ENCODE peak calls at places on chromosome 7, in seven cellular contexts. W, Y, L, E, V, Z and P are unnamed samples.

GRCh38 chr7:44664756-44665461 is 58.5 kb downstream of the OGDH start:
- DNase-seq in W (no peak), Y (no peak), L (no peak), E (no peak), V (no peak), Z (no peak), P (no peak)

GRCh38 chr7:76057103-76057812 is 9.4 kb downstream of the MDH2 start:
- DNase-seq in W (no peak), Y (no peak), L (no peak), E (no peak), V (no peak), Z (no peak), P (no peak)

GRCh38 chr7:70707823-70708243 is 424.1 kb upstream of the GALNT17 start:
- DNase-seq in W (no peak), Y (no peak), L (no peak), E (no peak), V (no peak), Z (no peak), P (no peak)

GRCh38 chr7:41098402-41098801 is 604.5 kb downstream of the INHBA start:
- DNase-seq in W (no peak), Y (no peak), L (no peak), E (no peak), V (no peak), Z (no peak), P (no peak)

GRCh38 chr7:140062118-140062527 is 628 bp downstream of the PARP12 start:
- DNase-seq in W (no peak), Y (peak; percentile 37), L (no peak), E (peak; percentile 10), V (no peak), Z (peak; percentile 61), P (peak; percentile 65)

GRCh38 chr7:69912846-69913245 is 314.6 kb downstream of the AUTS2 start:
- DNase-seq in W (no peak), Y (no peak), L (no peak), E (no peak), V (no peak), Z (no peak), P (no peak)

GRCh38 chr7:157405914-157406810 is 69.4 kb downstream of the DNAJB6 start:
- DNase-seq in W (no peak), Y (no peak), L (no peak), E (no peak), V (peak; percentile 62), Z (no peak), P (no peak)

GRCh38 chr7:28207486-28208158 is 27.0 kb upstream of the JAZF1 start:
- DNase-seq in W (no peak), Y (no peak), L (no peak), E (no peak), V (no peak), Z (peak; percentile 13), P (peak; percentile 44)

GRCh38 chr7:66832531-66833351 is 88.3 kb upstream of the TMEM248 start:
- DNase-seq in W (no peak), Y (no peak), L (no peak), E (no peak), V (no peak), Z (no peak), P (no peak)

GRCh38 chr7:70589590-70589989 is 542.4 kb upstream of the GALNT17 start:
- DNase-seq in W (no peak), Y (no peak), L (no peak), E (no peak), V (no peak), Z (no peak), P (peak; percentile 42)

GRCh38 chr7:28349637-28350036 is 62.7 kb upstream of the CREB5 start:
- DNase-seq in W (no peak), Y (no peak), L (no peak), E (no peak), V (no peak), Z (no peak), P (no peak)

GRCh38 chr7:121420976-121421375 is 24.9 kb upstream of the FAM3C start:
- DNase-seq in W (no peak), Y (no peak), L (no peak), E (no peak), V (no peak), Z (no peak), P (no peak)

GRCh38 chr7:66255533-66256100 is 50.5 kb downstream of the TPST1 start:
- DNase-seq in W (no peak), Y (no peak), L (no peak), E (no peak), V (no peak), Z (no peak), P (no peak)

GRCh38 chr7:157204134-157204533 is 65.4 kb downstream of the UBE3C start:
- DNase-seq in W (no peak), Y (no peak), L (no peak), E (no peak), V (no peak), Z (no peak), P (no peak)

GRCh38 chr7:18370689-18371088 is 124.9 kb upstream of the HDAC9 start:
- DNase-seq in W (no peak), Y (no peak), L (no peak), E (no peak), V (no peak), Z (no peak), P (no peak)

GRCh38 chr7:24704311-24704710 is 53.0 kb downstream of the GSDME start:
- DNase-seq in W (no peak), Y (no peak), L (no peak), E (no peak), V (no peak), Z (no peak), P (no peak)

GRCh38 chr7:96304573-96304972 is 17.3 kb downstream of the SLC25A13 start:
- DNase-seq in W (no peak), Y (no peak), L (no peak), E (no peak), V (no peak), Z (no peak), P (no peak)

GRCh38 chr7:151796091-151796870 is 80.6 kb downstream of the PRKAG2 start:
- DNase-seq in W (no peak), Y (no peak), L (peak; percentile 33), E (no peak), V (no peak), Z (no peak), P (no peak)

GRCh38 chr7:52088008-52088787 is 771.6 kb upstream of the COBL start:
- DNase-seq in W (no peak), Y (no peak), L (peak; percentile 91), E (no peak), V (peak; percentile 19), Z (no peak), P (no peak)

GRCh38 chr7:100891555-100891954 is 2.0 kb upstream of the UFSP1 start:
- DNase-seq in W (no peak), Y (no peak), L (no peak), E (no peak), V (no peak), Z (no peak), P (no peak)

GRCh38 chr7:155753446-155753965 is 58.8 kb downstream of the SHH start:
- DNase-seq in W (no peak), Y (no peak), L (no peak), E (no peak), V (no peak), Z (no peak), P (no peak)

GRCh38 chr7:130356760-130357611 is 12.4 kb downstream of the CPA5 start:
- DNase-seq in W (peak; percentile 81), Y (peak; percentile 81), L (no peak), E (no peak), V (no peak), Z (no peak), P (no peak)

GRCh38 chr7:90320801-90321494 is at the start of gene FAM237B:
- DNase-seq in W (no peak), Y (no peak), L (peak; percentile 34), E (no peak), V (peak; percentile 44), Z (peak; percentile 12), P (peak; percentile 22)

GRCh38 chr7:34225193-34225592 is 319.9 kb downstream of the BMPER start:
- DNase-seq in W (no peak), Y (no peak), L (peak; percentile 62), E (no peak), V (no peak), Z (no peak), P (no peak)

GRCh38 chr7:47666164-47666862 is 84.4 kb upstream of the TNS3 start:
- DNase-seq in W (no peak), Y (no peak), L (no peak), E (no peak), V (no peak), Z (no peak), P (no peak)

GRCh38 chr7:28572321-28573058 is 160.2 kb downstream of the CREB5 start:
- DNase-seq in W (no peak), Y (no peak), L (no peak), E (no peak), V (no peak), Z (no peak), P (no peak)

GRCh38 chr7:100389437-100390088 is 16.3 kb downstream of the PILRA start:
- DNase-seq in W (peak; percentile 43), Y (no peak), L (no peak), E (no peak), V (no peak), Z (no peak), P (no peak)

GRCh38 chr7:46315891-46316290 is 394.8 kb upstream of the IGFBP3 start:
- DNase-seq in W (no peak), Y (no peak), L (no peak), E (no peak), V (no peak), Z (no peak), P (no peak)

GRCh38 chr7:38309555-38309954 is 36.1 kb upstream of the TARP start:
- DNase-seq in W (no peak), Y (no peak), L (no peak), E (no peak), V (no peak), Z (no peak), P (no peak)

GRCh38 chr7:120052884-120053382 is 220.0 kb upstream of the KCND2 start:
- DNase-seq in W (peak; percentile 60), Y (peak; percentile 79), L (peak; percentile 32), E (no peak), V (no peak), Z (no peak), P (no peak)

GRCh38 chr7:6271694-6272371 is 591 bp downstream of the CYTH3 start:
- DNase-seq in W (peak; percentile 69), Y (peak; percentile 41), L (peak; percentile 25), E (no peak), V (peak; percentile 40), Z (peak; percentile 42), P (peak; percentile 44)

GRCh38 chr7:142718314-142718713 is 31.0 kb upstream of the PRSS1 start:
- DNase-seq in W (no peak), Y (no peak), L (no peak), E (no peak), V (no peak), Z (no peak), P (no peak)

GRCh38 chr7:46776790-46777189 is 805.1 kb downstream of the TNS3 start:
- DNase-seq in W (no peak), Y (no peak), L (no peak), E (no peak), V (no peak), Z (no peak), P (no peak)

GRCh38 chr7:3321206-3321605 is 20.2 kb downstream of the SDK1 start:
- DNase-seq in W (no peak), Y (no peak), L (no peak), E (no peak), V (no peak), Z (no peak), P (no peak)

GRCh38 chr7:26202019-26202985 is 757 bp downstream of the CBX3 start:
- DNase-seq in W (peak; percentile 85), Y (peak; percentile 71), L (no peak), E (peak; percentile 51), V (peak; percentile 60), Z (peak; percentile 50), P (peak; percentile 56)